ENCODE peak calls at places on chromosome 5, in five cellular contexts. C is breast epithelium, T is T follicular helper cell, S is NCI-H69, L is COR-L47. V is an unnamed sample.

GRCh38 chr5:31364881-31365636 is 166.8 kb downstream of the DROSHA start:
- DNase-seq in T (no peak), C (no peak), S (peak), L (no peak), V (no peak)

GRCh38 chr5:170151105-170151831 is 45.6 kb downstream of the FOXI1 start:
- DNase-seq in C (no peak), L (no peak), S (no peak), T (no peak), V (no peak)

GRCh38 chr5:66180282-66180955 is 36.3 kb downstream of the SREK1 start:
- DNase-seq in C (no peak), S (no peak), L (no peak), T (no peak), V (no peak)

GRCh38 chr5:138391859-138392386 is 39.4 kb downstream of the KDM3B start:
- DNase-seq in T (no peak), L (no peak), S (no peak), C (no peak), V (no peak)

GRCh38 chr5:321726-322251 is 275 bp downstream of the AHRR start:
- DNase-seq in C (no peak), S (no peak), T (no peak), L (no peak), V (no peak)

GRCh38 chr5:111737716-111738115 is 19.3 kb downstream of the NREP start:
- DNase-seq in L (no peak), T (no peak), S (no peak), C (no peak), V (no peak)

GRCh38 chr5:177472460-177473441 is 683 bp downstream of the DBN1 start:
- DNase-seq in T (no peak), L (peak), C (no peak), S (peak), V (no peak)

GRCh38 chr5:175494271-175495183 is 16.2 kb downstream of the SFXN1 start:
- DNase-seq in L (no peak), S (no peak), C (no peak), T (no peak), V (no peak)

GRCh38 chr5:96247733-96248132 is 185.3 kb downstream of the PCSK1 start:
- DNase-seq in L (no peak), T (no peak), C (no peak), S (peak), V (no peak)

GRCh38 chr5:77321793-77322394 is 111.4 kb downstream of the PDE8B start:
- DNase-seq in C (no peak), T (no peak), S (peak), L (no peak), V (no peak)

GRCh38 chr5:172380992-172381643 is 73.2 kb downstream of the SH3PXD2B start:
- DNase-seq in L (peak), S (peak), T (no peak), C (peak), V (peak)

GRCh38 chr5:62621280-62621679 is 42.7 kb downstream of the LRRC70 start:
- DNase-seq in S (peak), T (no peak), L (no peak), C (no peak), V (no peak)

GRCh38 chr5:59180515-59180914 is 597.6 kb downstream of the RAB3C start:
- DNase-seq in S (no peak), L (no peak), T (no peak), C (no peak), V (no peak)

GRCh38 chr5:149113669-149114068 is 27.6 kb upstream of the ABLIM3 start:
- DNase-seq in S (no peak), C (no peak), L (no peak), T (no peak), V (no peak)

GRCh38 chr5:38323645-38324295 is 65.4 kb downstream of the EGFLAM start:
- DNase-seq in T (no peak), C (no peak), S (no peak), L (no peak), V (no peak)

GRCh38 chr5:150515446-150515845 is 7.5 kb downstream of the NDST1 start:
- DNase-seq in L (no peak), C (no peak), S (no peak), T (no peak), V (no peak)

GRCh38 chr5:84213861-84214260 is 170.8 kb downstream of the EDIL3 start:
- DNase-seq in C (no peak), T (no peak), L (no peak), S (no peak), V (no peak)

GRCh38 chr5:135569755-135570452 is 8.9 kb downstream of the CXCL14 start:
- DNase-seq in C (no peak), L (peak), S (peak), T (no peak), V (peak)

GRCh38 chr5:2797160-2797559 is 45.7 kb upstream of the IRX2 start:
- DNase-seq in L (no peak), C (no peak), S (no peak), T (no peak), V (peak)

GRCh38 chr5:87109749-87110148 is 157.9 kb upstream of the RASA1 start:
- DNase-seq in S (no peak), L (no peak), T (no peak), C (no peak), V (no peak)

GRCh38 chr5:57435701-57436134 is 46.9 kb downstream of the ACTBL2 start:
- DNase-seq in C (no peak), S (no peak), L (no peak), T (no peak), V (no peak)

GRCh38 chr5:32265902-32266301 is 46.8 kb downstream of the MTMR12 start:
- DNase-seq in S (no peak), L (no peak), T (no peak), C (no peak), V (no peak)

GRCh38 chr5:175687231-175687701 is 29.4 kb downstream of the HRH2 start:
- DNase-seq in S (no peak), L (no peak), C (no peak), T (no peak), V (no peak)

GRCh38 chr5:118553662-118554061 is 434.7 kb downstream of the DTWD2 start:
- DNase-seq in T (no peak), L (no peak), C (no peak), S (no peak), V (no peak)